ENCODE peak calls at places on chromosomes 13 and 19, in four cellular contexts. A, Y, B and S are unnamed samples.

GRCh38 chr13:74730556-74731331 is 596.5 kb upstream of the KLF12 start:
- DNase-seq in A (no peak), Y (no peak), B (no peak), S (no peak)

GRCh38 chr19:42480335-42481095 is 37.8 kb upstream of the CXCL17 start:
- DNase-seq in A (no peak), Y (no peak), B (peak), S (no peak)

GRCh38 chr19:16654621-16655020 is 5.3 kb downstream of the SMIM7 start:
- DNase-seq in A (no peak), Y (no peak), B (no peak), S (no peak)

GRCh38 chr13:54185785-54186184 is 1157.2 kb downstream of the OLFM4 start:
- DNase-seq in A (no peak), Y (no peak), B (no peak), S (no peak)

GRCh38 chr13:33676045-33676699 is 141.8 kb upstream of the RFC3 start:
- DNase-seq in A (no peak), Y (peak), B (peak), S (no peak)

GRCh38 chr19:21468791-21469190 is 36.6 kb upstream of the ZNF429 start:
- DNase-seq in A (no peak), Y (no peak), B (no peak), S (no peak)

GRCh38 chr13:40069173-40070044 is 413.9 kb downstream of the COG6 start:
- DNase-seq in A (peak), Y (peak), B (peak), S (peak)

GRCh38 chr13:69279213-69279612 is 828.4 kb upstream of the ATXN8OS start:
- DNase-seq in A (no peak), Y (no peak), B (no peak), S (no peak)

GRCh38 chr19:3055741-3056453 is 6.4 kb downstream of the TLE5 start:
- DNase-seq in A (peak), Y (no peak), B (peak), S (no peak)